ENCODE peak calls at places on chromosomes 2 and 18, in nine cellular contexts. T is upper lobe of left lung; I is IMR-90; W is adrenal gland; A is hepatocyte; K is CD8-positive, alpha-beta memory T cell; R is naive thymus-derived CD4-positive, alpha-beta T cell; Y is uterus; C is heart left ventricle. N is an unnamed sample.

GRCh38 chr18:56388571-56388970 is 249.8 kb downstream of the TXNL1 start:
- DNase-seq in T (no peak), I (no peak), W (no peak), A (no peak), K (no peak), R (no peak), Y (no peak), C (no peak), N (no peak)

GRCh38 chr2:24731923-24732322 is 61.3 kb downstream of the PTRHD1 start:
- DNase-seq in T (no peak), I (no peak), W (no peak), A (no peak), K (no peak), R (no peak), Y (no peak), C (no peak), N (no peak)

GRCh38 chr18:74278058-74278457 is 13.7 kb downstream of the CYB5A start:
- DNase-seq in T (no peak), I (no peak), W (no peak), A (peak; percentile 54), K (no peak), R (no peak), Y (no peak), C (no peak), N (no peak)

GRCh38 chr2:170258382-170258781 is 80.4 kb downstream of the MYO3B start:
- DNase-seq in T (no peak), I (no peak), W (no peak), A (no peak), K (no peak), R (no peak), Y (no peak), C (no peak), N (no peak)

GRCh38 chr18:48032876-48033769 is 102.7 kb upstream of the SMAD2 start:
- DNase-seq in T (no peak), I (peak; percentile 53), W (no peak), A (peak; percentile 53), K (no peak), R (no peak), Y (peak; percentile 11), C (no peak), N (no peak)

GRCh38 chr2:34340307-34340706 is 741.2 kb upstream of the FAM98A start:
- DNase-seq in T (no peak), I (no peak), W (no peak), A (no peak), K (no peak), R (no peak), Y (no peak), C (no peak), N (no peak)

GRCh38 chr2:9769171-9770005 is 73.9 kb upstream of the TAF1B start:
- DNase-seq in T (peak; percentile 68), I (peak; percentile 29), W (no peak), A (peak; percentile 71), K (no peak), R (no peak), Y (no peak), C (peak; percentile 35), N (no peak)

GRCh38 chr2:174692256-174692830 is 71.9 kb downstream of the CHRNA1 start:
- DNase-seq in T (no peak), I (peak; percentile 39), W (no peak), A (no peak), K (no peak), R (no peak), Y (no peak), C (no peak), N (no peak)

GRCh38 chr2:172083725-172084483 is 1.4 kb upstream of the DLX1 start:
- DNase-seq in T (peak; percentile 55), I (no peak), W (no peak), A (no peak), K (peak; percentile 14), R (no peak), Y (no peak), C (no peak), N (no peak)

GRCh38 chr18:78032574-78032973 is 782.9 kb downstream of the GALR1 start:
- DNase-seq in T (no peak), I (no peak), W (no peak), A (no peak), K (no peak), R (no peak), Y (no peak), C (no peak), N (no peak)

GRCh38 chr2:226031962-226032441 is 632.5 kb downstream of the NYAP2 start:
- DNase-seq in T (no peak), I (peak; percentile 44), W (no peak), A (peak; percentile 48), K (no peak), R (no peak), Y (no peak), C (no peak), N (no peak)

GRCh38 chr2:213726101-213726500 is 441.8 kb downstream of the SPAG16 start:
- DNase-seq in T (no peak), I (no peak), W (no peak), A (no peak), K (no peak), R (no peak), Y (no peak), C (no peak), N (no peak)

GRCh38 chr18:31218671-31219383 is 56.2 kb upstream of the DSC1 start:
- DNase-seq in T (no peak), I (no peak), W (no peak), A (no peak), K (no peak), R (no peak), Y (no peak), C (no peak), N (no peak)

GRCh38 chr18:78138993-78139496 is 840.6 kb upstream of the SALL3 start:
- DNase-seq in T (no peak), I (no peak), W (no peak), A (no peak), K (no peak), R (no peak), Y (no peak), C (no peak), N (no peak)

GRCh38 chr2:84628486-84628885 is 112.2 kb downstream of the DNAH6 start:
- DNase-seq in T (no peak), I (no peak), W (no peak), A (no peak), K (no peak), R (no peak), Y (no peak), C (no peak), N (no peak)

GRCh38 chr2:178397002-178397605 is 53.9 kb downstream of the PRKRA start:
- DNase-seq in T (no peak), I (peak; percentile 55), W (no peak), A (peak; percentile 67), K (peak; percentile 38), R (peak; percentile 30), Y (no peak), C (no peak), N (peak; percentile 32)

GRCh38 chr2:181440919-181441318 is 16.3 kb upstream of the ITGA4 start:
- DNase-seq in T (no peak), I (no peak), W (no peak), A (no peak), K (no peak), R (no peak), Y (no peak), C (no peak), N (no peak)

GRCh38 chr2:200360364-200360763 is 53.9 kb downstream of the SPATS2L start:
- DNase-seq in T (no peak), I (no peak), W (no peak), A (no peak), K (no peak), R (no peak), Y (no peak), C (no peak), N (no peak)
- H3K4me3 ChIP-seq in T (no peak overlapping the region), I (no peak overlapping the region), W (no peak overlapping the region), A (no peak overlapping the region), K (no peak overlapping the region), R (no peak overlapping the region), Y (no peak overlapping the region), C (no peak overlapping the region), N (no peak overlapping the region)

GRCh38 chr2:159130302-159130701 is 156.2 kb downstream of the WDSUB1 start:
- DNase-seq in T (no peak), I (no peak), W (no peak), A (no peak), K (no peak), R (no peak), Y (no peak), C (no peak), N (no peak)

GRCh38 chr2:159128191-159128590 is 158.3 kb downstream of the WDSUB1 start:
- DNase-seq in T (no peak), I (no peak), W (no peak), A (no peak), K (no peak), R (no peak), Y (no peak), C (peak; percentile 81), N (no peak)

GRCh38 chr2:159129301-159129700 is 157.2 kb downstream of the WDSUB1 start:
- DNase-seq in T (no peak), I (no peak), W (no peak), A (no peak), K (no peak), R (no peak), Y (no peak), C (no peak), N (no peak)

GRCh38 chr2:159131267-159131790 is 155.2 kb downstream of the WDSUB1 start:
- DNase-seq in T (no peak), I (no peak), W (no peak), A (no peak), K (no peak), R (no peak), Y (no peak), C (no peak), N (no peak)

DNA sequence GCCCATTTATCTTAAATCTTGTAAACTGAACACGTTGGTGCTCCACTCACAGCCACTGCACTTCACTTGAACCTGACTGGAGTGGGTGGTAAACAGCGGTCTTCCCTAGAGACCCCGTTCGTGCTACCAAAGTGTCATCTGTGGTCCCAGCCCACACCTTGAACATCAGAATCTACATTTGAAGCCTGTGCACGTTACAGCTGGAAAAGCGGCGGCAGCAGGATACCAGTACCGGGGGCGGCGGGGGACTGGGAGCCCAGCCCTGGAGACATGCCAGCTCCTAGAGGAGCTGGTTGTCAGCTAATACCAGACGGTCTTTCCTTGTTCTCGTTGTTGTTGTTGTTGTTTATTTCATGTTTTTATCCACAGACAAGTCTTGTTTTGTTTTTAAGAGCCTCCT is 156.7 kb downstream of the WDSUB1 start:
- DNase-seq in T (peak; percentile 39), I (no peak), W (no peak), A (no peak), K (no peak), R (no peak), Y (no peak), C (peak; percentile 49), N (no peak)
- H3K4me1 ChIP-seq in T (peaks cover 27% of the 10 kb centered on the region), I (peaks cover 25% of the 10 kb centered on the region), W (peaks cover 24% of the 10 kb centered on the region), A (peaks cover 25% of the 10 kb centered on the region), K (peaks cover 7% of the 10 kb centered on the region), R (no peaks in the 10 kb centered on the region), Y (no peaks in the 10 kb centered on the region), C (peaks cover 89% of the 10 kb centered on the region), N (no peaks in the 10 kb centered on the region)

DNA sequence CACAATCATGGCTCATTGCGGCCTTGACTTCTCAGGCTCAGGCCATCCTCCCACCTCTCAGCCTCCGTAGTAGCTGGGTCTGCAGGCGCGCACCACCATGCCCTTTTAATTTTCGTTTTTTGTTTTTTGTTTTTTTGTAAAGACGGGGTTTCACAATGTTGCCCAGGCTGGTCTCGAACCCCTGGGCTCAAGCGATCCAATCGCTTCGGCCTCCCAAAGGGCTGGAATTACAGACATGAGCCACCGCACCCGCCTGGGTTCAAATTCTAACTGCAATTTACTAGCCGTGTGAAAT is 12.3 kb upstream of the DCTN1 start:
- DNase-seq in T (no peak), I (no peak), W (no peak), A (no peak), K (no peak), R (no peak), Y (no peak), C (no peak), N (no peak)
- H3K4me3 ChIP-seq in T (peak overlapping the region; percentile 88), I (no peak overlapping the region), W (no peak overlapping the region), A (no peak overlapping the region), K (no peak overlapping the region), R (no peak overlapping the region), Y (peak overlapping the region; percentile 91), C (peak overlapping the region; percentile 80), N (no peak overlapping the region)

GRCh38 chr18:24466766-24467165 is 6.3 kb downstream of the HRH4 start:
- DNase-seq in T (no peak), I (no peak), W (no peak), A (no peak), K (no peak), R (no peak), Y (no peak), C (no peak), N (no peak)
- H3K4me1 ChIP-seq in T (no peaks in the 10 kb centered on the region), I (no peaks in the 10 kb centered on the region), W (no peaks in the 10 kb centered on the region), A (no peaks in the 10 kb centered on the region), K (no peaks in the 10 kb centered on the region), R (no peaks in the 10 kb centered on the region), Y (no peaks in the 10 kb centered on the region), C (no peaks in the 10 kb centered on the region), N (no peaks in the 10 kb centered on the region)

N was measured in CD4-positive, alpha-beta memory T cell.